ENCODE peak calls at places on chromosomes 2 and 18, in five cellular contexts. V is SK-N-SH, N is HTR-8/SVneo, E is AG09309, X is GDM1. H is an unnamed sample.

GRCh38 chr2:169815849-169816248 is 8.9 kb downstream of the METTL5 start:
- DNase-seq in V (no peak), N (no peak), E (no peak), X (no peak), H (no peak)

GRCh38 chr2:46812381-46813024 is 103.1 kb downstream of the MCFD2 start:
- DNase-seq in V (peak), N (peak), E (peak), X (no peak), H (no peak)

GRCh38 chr2:102486941-102487702 is 14.1 kb downstream of the SLC9A4 start:
- DNase-seq in V (no peak), N (no peak), E (no peak), X (no peak), H (no peak)

GRCh38 chr2:201136889-201137321 is 20.9 kb downstream of the CFLAR start:
- DNase-seq in V (no peak), N (no peak), E (no peak), X (no peak), H (no peak)

GRCh38 chr2:151891566-151892194 is 63.5 kb upstream of the ARL5A start:
- DNase-seq in V (no peak), N (no peak), E (no peak), X (no peak), H (peak)

GRCh38 chr2:72993147-72993546 is 75.8 kb downstream of the EMX1 start:
- DNase-seq in V (peak), N (peak), E (no peak), X (peak), H (peak)

GRCh38 chr2:178846458-178846802 is 39.2 kb upstream of the TTN start:
- DNase-seq in V (no peak), N (no peak), E (no peak), X (no peak), H (no peak)

GRCh38 chr18:58253871-58254270 is 209.8 kb downstream of the NEDD4L start:
- DNase-seq in V (no peak), N (peak), E (no peak), X (no peak), H (peak)

GRCh38 chr2:192413812-192414424 is 219.2 kb upstream of the TMEFF2 start:
- DNase-seq in V (no peak), N (no peak), E (no peak), X (no peak), H (no peak)

GRCh38 chr2:221629478-221629877 is 57.4 kb upstream of the EPHA4 start:
- DNase-seq in V (no peak), N (peak), E (peak), X (no peak), H (no peak)

GRCh38 chr2:73285162-73285739 is 973 bp upstream of the FBXO41 start:
- DNase-seq in V (no peak), N (no peak), E (no peak), X (peak), H (no peak)

GRCh38 chr2:229041691-229042090 is 229.4 kb downstream of the PID1 start:
- DNase-seq in V (no peak), N (no peak), E (no peak), X (no peak), H (no peak)

GRCh38 chr18:9673296-9674251 is 34.5 kb upstream of the RAB31 start:
- DNase-seq in V (peak), N (peak), E (no peak), X (peak), H (no peak)

GRCh38 chr2:31831585-31831984 is 179.2 kb downstream of the MEMO1 start:
- DNase-seq in V (no peak), N (no peak), E (no peak), X (no peak), H (no peak)

GRCh38 chr2:106537711-106538275 is 50.6 kb downstream of the CD8B2 start:
- DNase-seq in V (no peak), N (no peak), E (no peak), X (no peak), H (no peak)

GRCh38 chr2:240237609-240238151 is 97.2 kb upstream of the OTOS start:
- DNase-seq in V (no peak), N (no peak), E (no peak), X (no peak), H (no peak)

GRCh38 chr2:16773080-16773713 is 107.6 kb upstream of the CYRIA start:
- DNase-seq in V (peak), N (peak), E (peak), X (peak), H (peak)

GRCh38 chr18:10490401-10491289 is 35.2 kb upstream of the NAPG start:
- DNase-seq in V (no peak), N (no peak), E (no peak), X (no peak), H (peak)

GRCh38 chr18:79200546-79201268 is 131.5 kb downstream of the ATP9B start:
- DNase-seq in V (peak), N (no peak), E (no peak), X (no peak), H (no peak)

GRCh38 chr2:200590090-200590489 is 4.3 kb downstream of the AOX1 start:
- DNase-seq in V (no peak), N (no peak), E (no peak), X (no peak), H (no peak)

H was measured in T47D.